ENCODE peak calls at places on chromosomes 5 and 9, in six cellular contexts. F, O, Z, J, K and Y are unnamed samples.

GRCh38 chr5:83149671-83150070 is 72.3 kb downstream of the XRCC4 start:
- DNase-seq in F (no peak), O (peak), Z (no peak), J (no peak), K (no peak), Y (no peak)

GRCh38 chr9:131661954-131662621 is 77.8 kb downstream of the RAPGEF1 start:
- DNase-seq in F (no peak), O (no peak), Z (no peak), J (peak), K (no peak), Y (no peak)

GRCh38 chr5:87190687-87191086 is 77.0 kb upstream of the RASA1 start:
- DNase-seq in F (no peak), O (no peak), Z (no peak), J (no peak), K (no peak), Y (no peak)

GRCh38 chr5:2196989-2197531 is 314.3 kb upstream of the IRX4 start:
- DNase-seq in F (no peak), O (no peak), Z (no peak), J (no peak), K (no peak), Y (no peak)

GRCh38 chr5:126446498-126447224 is 23.5 kb downstream of the GRAMD2B start:
- DNase-seq in F (no peak), O (peak), Z (no peak), J (no peak), K (no peak), Y (peak)

GRCh38 chr5:149317281-149318048 is 27.8 kb upstream of the GRPEL2 start:
- DNase-seq in F (no peak), O (peak), Z (no peak), J (peak), K (no peak), Y (no peak)

GRCh38 chr5:45774528-45774927 is 78.3 kb upstream of the HCN1 start:
- DNase-seq in F (no peak), O (no peak), Z (no peak), J (no peak), K (no peak), Y (no peak)

GRCh38 chr9:80649001-80649420 is 1040.3 kb downstream of the TLE1 start:
- DNase-seq in F (no peak), O (no peak), Z (no peak), J (no peak), K (peak), Y (no peak)

GRCh38 chr5:93404246-93404645 is 176.8 kb downstream of the NR2F1-AS1 start:
- DNase-seq in F (no peak), O (no peak), Z (no peak), J (no peak), K (no peak), Y (no peak)

GRCh38 chr9:123787411-123787810 is 142.5 kb downstream of the DENND1A start:
- DNase-seq in F (no peak), O (no peak), Z (no peak), J (no peak), K (no peak), Y (no peak)

GRCh38 chr9:83299556-83299955 is 236.6 kb upstream of the RASEF start:
- DNase-seq in F (no peak), O (peak), Z (no peak), J (no peak), K (peak), Y (no peak)

GRCh38 chr5:65013141-65013540 is 244.4 kb downstream of the CWC27 start:
- DNase-seq in F (no peak), O (no peak), Z (no peak), J (no peak), K (no peak), Y (no peak)

GRCh38 chr9:96391021-96391765 is 7.7 kb upstream of the SLC35D2 start:
- DNase-seq in F (no peak), O (peak), Z (no peak), J (no peak), K (no peak), Y (no peak)

GRCh38 chr5:143274952-143275351 is 128.5 kb downstream of the NR3C1 start:
- DNase-seq in F (no peak), O (peak), Z (no peak), J (no peak), K (no peak), Y (no peak)

GRCh38 chr9:124105266-124105665 is 93.7 kb downstream of the LHX2 start:
- DNase-seq in F (no peak), O (no peak), Z (no peak), J (no peak), K (no peak), Y (no peak)

GRCh38 chr9:129455151-129455995 is 165.5 kb downstream of the C9orf50 start:
- DNase-seq in F (no peak), O (no peak), Z (no peak), J (no peak), K (no peak), Y (no peak)

GRCh38 chr5:180209137-180209581 is at the start of gene RASGEF1C:
- DNase-seq in F (peak), O (peak), Z (no peak), J (peak), K (no peak), Y (no peak)

GRCh38 chr9:111250836-111251452 is 79.1 kb downstream of the OR2K2 start:
- DNase-seq in F (no peak), O (no peak), Z (no peak), J (no peak), K (no peak), Y (no peak)